ENCODE peak calls at places on chromosomes 13 and 19, in ten cellular contexts. X is lower lobe of right lung; I is CD4-positive, CD25-positive, alpha-beta regulatory T cell; N is OCI-LY7; R is right cardiac atrium; Q is PC-3; J is pancreas; V is CD8-positive, alpha-beta T cell; C is body of pancreas; D is aorta. M is an unnamed sample. For H3K4me1, the result is how much of the 10 kb centered on the place peaks cover.

GRCh38 chr19:17931532-17932191 is 1.2 kb upstream of the CCDC124 start:
- DNase-seq in X (peak), I (no peak), N (no peak), R (no peak), Q (no peak), J (no peak), V (no peak), C (no peak), D (no peak), M (no peak)

GRCh38 chr13:113474179-113474578 is 16.3 kb downstream of the DCUN1D2 start:
- DNase-seq in X (peak), I (no peak), N (no peak), R (peak), Q (no peak), J (no peak), V (no peak), C (no peak), D (no peak), M (no peak)

GRCh38 chr19:18853755-18854427 is 22.1 kb downstream of the UPF1 start:
- DNase-seq in X (no peak), I (no peak), N (no peak), R (peak), Q (no peak), J (no peak), V (no peak), C (no peak), D (no peak), M (peak)

GRCh38 chr19:34209726-34210125 is 37.4 kb downstream of the LSM14A start:
- DNase-seq in X (no peak), I (no peak), N (no peak), R (no peak), Q (no peak), J (no peak), V (no peak), C (no peak), D (no peak), M (no peak)

GRCh38 chr19:45126654-45127053 is 33.7 kb downstream of the PPP1R37 start:
- DNase-seq in X (no peak), I (no peak), N (no peak), R (no peak), Q (no peak), J (no peak), V (no peak), C (no peak), D (no peak), M (no peak)

GRCh38 chr13:38045278-38046048 is 175.9 kb upstream of the TRPC4 start:
- DNase-seq in X (no peak), I (no peak), N (peak), R (no peak), Q (peak), J (no peak), V (no peak), C (no peak), D (peak), M (no peak)

GRCh38 chr19:4707956-4708650 is 15.5 kb downstream of the DPP9 start:
- DNase-seq in X (no peak), I (no peak), N (no peak), R (peak), Q (no peak), J (peak), V (no peak), C (peak), D (no peak), M (no peak)

GRCh38 chr13:75494491-75494890 is 12.5 kb upstream of the TBC1D4 start:
- DNase-seq in X (no peak), I (no peak), N (no peak), R (no peak), Q (no peak), J (no peak), V (no peak), C (no peak), D (no peak), M (no peak)

GRCh38 chr13:40336228-40337221 is 329.9 kb downstream of the FOXO1 start:
- DNase-seq in X (no peak), I (no peak), N (no peak), R (no peak), Q (no peak), J (peak), V (no peak), C (peak), D (no peak), M (no peak)

DNA sequence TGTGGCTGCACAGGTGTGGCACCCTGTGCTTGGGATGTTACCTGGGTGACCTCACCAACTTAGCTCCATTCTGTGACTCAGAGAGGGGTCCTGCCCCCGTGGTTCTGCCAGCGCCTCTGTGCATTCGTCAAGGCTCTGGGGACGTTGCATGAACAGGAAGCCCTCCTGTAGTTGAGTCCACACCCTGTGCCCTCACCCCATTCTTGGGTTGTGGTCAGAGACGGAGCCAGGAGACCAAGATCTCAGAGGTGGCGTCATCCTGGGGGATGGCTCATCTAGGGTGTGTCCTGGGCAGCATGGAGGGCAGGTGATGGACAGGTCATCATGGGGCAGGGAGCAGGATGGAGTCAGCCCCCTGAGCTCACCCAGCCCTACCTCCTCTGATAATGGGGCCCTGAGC is 2.5 kb downstream of the COX6B2 start:
- DNase-seq in X (no peak), I (no peak), N (no peak), R (peak), Q (peak), J (no peak), V (no peak), C (no peak), D (no peak), M (peak)
- H3K4me1 ChIP-seq in X (under half), I (under half), N (under half), R (under half), Q (under half), J (under half), V (under half), C (under half), D (under half), M (under half)

GRCh38 chr19:46953955-46954501 is 65.6 kb upstream of the NPAS1 start:
- DNase-seq in X (no peak), I (no peak), N (no peak), R (no peak), Q (no peak), J (no peak), V (no peak), C (no peak), D (peak), M (no peak)

GRCh38 chr19:46950526-46951235 is 69.0 kb upstream of the NPAS1 start:
- DNase-seq in X (no peak), I (no peak), N (no peak), R (no peak), Q (no peak), J (no peak), V (no peak), C (no peak), D (peak), M (no peak)

GRCh38 chr19:46954502-46955004 is 65.1 kb upstream of the NPAS1 start:
- DNase-seq in X (no peak), I (peak), N (no peak), R (no peak), Q (no peak), J (no peak), V (no peak), C (no peak), D (peak), M (no peak)

GRCh38 chr19:46952874-46953273 is 66.8 kb upstream of the NPAS1 start:
- DNase-seq in X (no peak), I (no peak), N (no peak), R (no peak), Q (no peak), J (no peak), V (no peak), C (no peak), D (no peak), M (no peak)

DNA sequence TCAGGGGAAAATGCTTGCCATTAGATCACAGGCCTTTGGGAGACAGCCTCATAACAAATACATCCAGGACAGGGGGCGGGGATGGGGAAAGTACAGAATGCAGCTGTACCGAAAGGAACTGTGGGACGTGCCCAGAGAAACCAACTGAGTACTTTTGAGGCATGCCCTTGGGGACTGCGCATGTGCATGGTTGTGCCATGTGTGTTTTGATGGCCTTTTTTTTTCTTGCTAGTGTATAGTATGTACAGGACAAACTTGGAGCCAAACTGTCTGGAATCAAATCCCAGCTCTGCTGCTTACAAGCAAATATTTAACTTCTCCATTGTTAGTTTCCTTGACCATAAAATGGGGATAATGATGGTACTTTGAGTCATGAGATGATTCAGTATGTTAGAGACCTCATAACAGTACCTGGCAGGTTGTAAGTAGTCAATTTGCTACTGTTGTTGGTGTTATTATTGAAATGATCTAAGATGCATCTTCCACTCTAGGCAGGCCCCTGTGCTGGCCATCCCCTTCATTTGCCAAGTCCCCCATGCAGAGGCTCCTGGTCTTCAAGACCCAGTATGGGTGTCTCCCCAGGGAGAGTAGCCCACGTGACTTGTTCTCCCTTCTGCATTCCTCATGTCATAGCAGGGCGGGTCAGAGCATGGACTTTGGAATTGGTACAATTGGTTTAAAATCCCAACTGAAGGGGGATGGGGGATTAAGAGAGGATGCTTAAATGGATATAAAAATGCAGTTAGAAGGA is 68.2 kb upstream of the NPAS1 start:
- DNase-seq in X (no peak), I (no peak), N (no peak), R (no peak), Q (peak), J (no peak), V (no peak), C (no peak), D (peak), M (peak)
- H3K4me3 ChIP-seq in X (no peak), I (no peak), N (no peak), R (no peak), Q (peak), J (no peak), V (no peak), C (no peak), D (no peak), M (no peak)

DNA sequence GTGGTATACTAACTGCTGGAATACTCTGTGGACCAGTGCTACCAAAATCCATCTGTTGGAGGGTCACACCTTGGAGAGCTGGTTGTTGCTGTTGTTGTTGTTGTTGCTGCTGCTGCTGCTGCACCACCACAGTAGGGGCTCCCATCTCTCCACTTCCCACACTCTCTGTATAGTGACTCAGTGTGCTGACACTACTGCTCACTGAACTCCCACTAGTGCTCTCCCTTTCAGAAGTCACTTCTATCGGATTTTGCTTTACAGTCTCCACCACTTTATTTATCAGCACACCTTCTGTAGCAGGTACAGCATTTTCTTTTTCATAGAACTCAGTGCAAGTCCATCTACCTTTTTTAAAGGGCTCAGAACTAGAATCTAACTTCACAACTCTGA is 1.7 kb downstream of the TSC22D1 start:
- DNase-seq in X (no peak), I (no peak), N (no peak), R (no peak), Q (peak), J (no peak), V (no peak), C (no peak), D (no peak), M (no peak)
- H3K27ac ChIP-seq in X (no peak), I (no peak), N (no peak), R (no peak), Q (peak), J (no peak), V (no peak), C (no peak), D (no peak), M (no peak)

GRCh38 chr19:3296446-3296845 is 69.9 kb upstream of the NFIC start:
- DNase-seq in X (no peak), I (no peak), N (no peak), R (no peak), Q (no peak), J (no peak), V (no peak), C (no peak), D (no peak), M (no peak)
- H3K4me1 ChIP-seq in X (under half), I (under half), N (under half), R (under half), Q (under half), J (under half), V (under half), C (under half), D (under half), M (under half)

DNA sequence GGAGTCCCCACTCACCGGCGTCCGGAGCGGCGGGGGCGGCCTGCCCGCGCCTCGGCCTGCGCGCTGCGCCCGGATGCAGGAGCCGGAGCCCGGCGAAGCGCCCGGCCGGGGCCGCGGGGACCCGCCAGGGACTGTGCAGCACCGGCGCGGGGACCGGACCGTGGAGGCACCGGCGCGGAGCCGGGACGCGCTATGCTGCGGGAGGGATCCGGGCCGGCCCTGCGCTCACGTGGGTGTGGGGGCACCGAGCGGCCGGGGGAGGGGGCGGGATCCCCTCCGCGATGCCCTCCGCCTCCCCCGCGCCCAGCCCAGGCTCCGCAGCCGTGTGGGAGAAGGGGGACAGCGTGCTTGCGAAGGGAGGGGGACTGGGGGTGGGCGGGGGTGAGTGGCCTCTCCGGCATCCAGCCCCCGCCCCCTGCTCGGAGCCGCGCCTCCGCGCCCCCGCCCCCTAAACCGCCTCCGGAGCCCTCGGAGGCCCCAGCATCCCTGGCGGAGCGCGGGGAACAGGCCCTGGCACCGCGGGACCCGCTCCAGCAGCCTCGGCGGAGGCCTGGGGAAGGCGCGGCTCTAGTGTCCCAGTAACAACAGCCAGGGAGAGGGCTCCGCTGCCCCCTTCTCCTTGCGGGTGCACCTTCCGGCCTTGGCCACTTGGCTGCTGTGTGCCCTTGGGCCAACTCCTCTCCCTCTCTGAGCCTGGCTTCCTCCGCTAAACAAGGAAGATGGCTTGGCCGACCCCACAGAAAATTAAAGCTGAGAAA is at the start of gene SLC1A6:
- DNase-seq in X (no peak), I (no peak), N (no peak), R (no peak), Q (no peak), J (no peak), V (no peak), C (no peak), D (no peak), M (no peak)
- H3K4me3 ChIP-seq in X (no peak), I (no peak), N (no peak), R (peak), Q (peak), J (no peak), V (no peak), C (no peak), D (no peak), M (peak)

GRCh38 chr13:66322193-66322592 is 907.9 kb downstream of the PCDH9 start:
- DNase-seq in X (no peak), I (no peak), N (no peak), R (no peak), Q (no peak), J (no peak), V (no peak), C (no peak), D (no peak), M (no peak)
- H3K27ac ChIP-seq in X (no peak), I (no peak), N (no peak), R (no peak), Q (no peak), J (no peak), V (no peak), C (no peak), D (no peak), M (no peak)

DNA sequence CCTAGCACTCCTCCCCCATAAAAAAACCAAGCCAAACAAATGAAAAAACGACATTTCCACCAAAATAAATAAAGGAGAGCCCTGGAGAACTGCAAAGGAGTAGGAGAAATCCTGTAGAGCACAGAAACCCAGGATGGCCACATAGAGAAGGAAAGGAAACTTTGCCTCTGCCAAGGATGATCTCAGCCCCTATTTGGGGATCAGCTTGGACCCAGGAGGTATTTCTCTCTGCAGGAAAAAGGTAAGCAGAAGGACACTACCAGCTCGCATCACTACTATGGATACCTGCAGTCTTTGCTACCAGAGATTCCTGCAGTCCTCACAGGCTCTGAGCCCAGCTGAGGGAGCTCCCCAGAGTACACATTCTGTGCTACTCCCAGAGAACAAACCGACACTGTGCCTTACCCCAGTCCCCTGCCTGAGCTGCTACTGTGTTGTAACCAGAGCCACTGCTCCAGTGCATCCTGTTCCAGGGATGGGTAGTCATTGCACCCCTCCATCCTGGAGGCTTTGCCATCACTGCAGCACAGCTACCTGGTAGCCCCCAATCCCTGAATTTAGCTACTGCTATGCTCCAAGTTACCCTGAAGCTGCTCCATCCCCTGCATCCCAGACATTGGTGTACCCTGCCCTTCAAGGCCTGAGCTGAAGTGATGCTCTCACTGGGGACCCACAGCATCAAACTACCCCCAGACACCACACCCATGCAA is 41.7 kb downstream of the VWA8 start:
- DNase-seq in X (no peak), I (no peak), N (peak), R (no peak), Q (no peak), J (no peak), V (no peak), C (no peak), D (no peak), M (no peak)
- H3K4me1 ChIP-seq in X (under half), I (under half), N (half or more), R (under half), Q (under half), J (under half), V (under half), C (under half), D (under half), M (under half)

M was measured in RWPE2.